ENCODE peak calls at places on chromosomes 5 and 9, in six cellular contexts. W is SK-N-SH, E is K562, I is GM12878, G is HepG2, N is H1. O is an unnamed sample.

GRCh38 chr5:72556351-72557146 is 49.3 kb upstream of the ZNF366 start:
- DNase-seq in W (no peak), I (peak; percentile 5), E (no peak), G (peak; percentile 43), N (peak; percentile 89), O (no peak)

GRCh38 chr9:131148966-131149677 is 23.7 kb downstream of the NUP214 start:
- DNase-seq in N (no peak), E (peak; percentile 81), G (no peak), W (no peak), I (no peak), O (no peak)

GRCh38 chr5:143445726-143446125 is 42.2 kb upstream of the NR3C1 start:
- DNase-seq in E (no peak), G (no peak), N (no peak), W (peak; percentile 16), I (no peak), O (no peak)

GRCh38 chr5:55850839-55851674 is at the start of gene IL31RA:
- DNase-seq in G (peak; percentile 11), I (no peak), N (no peak), W (no peak), E (no peak), O (peak; percentile 68)

GRCh38 chr5:3335301-3335700 is 260.3 kb upstream of the IRX1 start:
- DNase-seq in W (no peak), I (no peak), N (no peak), E (no peak), G (no peak), O (no peak)

GRCh38 chr5:141412853-141413539 is at the start of gene PCDHGA10:
- DNase-seq in E (peak; percentile 51), W (no peak), G (peak; percentile 15), N (peak; percentile 67), I (peak; percentile 27), O (peak; percentile 71)

GRCh38 chr5:123119334-123119986 is 30.4 kb downstream of the PRDM6 start:
- DNase-seq in G (peak; percentile 17), E (no peak), I (no peak), W (no peak), N (peak; percentile 68), O (peak; percentile 10)

GRCh38 chr5:139637438-139638089 is 10.6 kb upstream of the CXXC5 start:
- DNase-seq in E (peak; percentile 88), I (no peak), N (peak; percentile 85), W (peak; percentile 96), G (peak; percentile 78), O (no peak)

GRCh38 chr5:12245429-12245828 is 341.2 kb upstream of the CTNND2 start:
- DNase-seq in G (no peak), N (no peak), W (no peak), I (no peak), E (no peak), O (no peak)

GRCh38 chr5:142671801-142672200 is 14.1 kb downstream of the FGF1 start:
- DNase-seq in N (no peak), E (no peak), I (no peak), W (no peak), G (no peak), O (no peak)

GRCh38 chr5:86337667-86338460 is 279.9 kb upstream of the COX7C start:
- DNase-seq in G (no peak), E (no peak), I (no peak), W (no peak), N (peak; percentile 51), O (no peak)

GRCh38 chr9:135413461-135413860 is 66.1 kb upstream of the PPP1R26 start:
- DNase-seq in G (no peak), N (no peak), I (no peak), E (no peak), W (no peak), O (no peak)
- TF ChIP-seq JUND in G (no peak), N (no peak), I (no peak), E (no peak), W (no peak), O (no peak)

DNA sequence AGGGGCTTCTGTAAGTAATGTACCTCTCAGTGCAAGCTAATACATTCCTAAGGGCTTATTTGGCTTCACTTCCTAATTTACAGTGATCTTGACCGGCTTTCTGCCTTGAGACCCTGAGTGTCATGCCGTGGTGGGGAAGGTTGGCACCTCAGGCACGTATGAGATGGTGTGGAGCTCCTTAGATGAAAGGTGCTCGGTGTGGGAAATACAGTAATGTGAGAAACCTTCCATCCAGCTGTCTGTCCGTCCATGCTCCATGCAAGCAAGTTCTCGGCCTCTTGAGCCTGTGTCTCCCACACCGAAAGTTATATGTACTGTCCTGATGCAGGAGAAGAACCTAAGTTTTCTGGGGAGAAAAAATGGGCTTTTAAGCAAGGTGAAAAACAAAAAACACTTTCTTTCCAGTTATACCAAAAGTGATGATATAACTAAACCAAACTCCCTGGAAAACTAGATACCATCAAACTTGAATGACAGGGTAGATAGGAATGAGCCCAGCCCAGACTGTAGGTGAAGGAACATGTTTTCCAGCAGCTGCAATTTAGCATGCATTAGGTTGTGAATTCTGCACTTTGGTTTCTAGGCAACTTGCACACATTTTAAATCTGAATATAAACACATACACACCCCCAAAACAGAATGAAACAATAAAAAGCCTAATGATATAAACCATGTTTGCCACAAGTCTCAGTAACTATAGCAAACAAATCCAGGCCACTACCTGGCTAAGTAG is 279.6 kb downstream of the FANCC start:
- DNase-seq in I (no peak), N (no peak), E (no peak), W (no peak), G (no peak), O (no peak)
- TF ChIP-seq JUND in I (no peak), N (no peak), E (no peak), W (no peak), G (no peak), O (no peak)

GRCh38 chr5:96687812-96688453 is 25.8 kb downstream of the CAST start:
- DNase-seq in W (peak; percentile 68), N (no peak), I (no peak), E (peak; percentile 57), G (peak; percentile 49), O (peak; percentile 39)
- TF ChIP-seq JUND in W (no peak), N (no peak), I (no peak), E (no peak), G (no peak), O (no peak)

GRCh38 chr5:148998174-148998797 is 64.6 kb downstream of the SH3TC2 start:
- DNase-seq in W (peak; percentile 38), G (peak; percentile 38), I (no peak), N (no peak), E (peak; percentile 16), O (peak; percentile 63)
- TF ChIP-seq JUND in W (no peak), G (no peak), I (no peak), N (no peak), E (no peak), O (no peak)

GRCh38 chr9:96487949-96488348 is 38.0 kb downstream of the HABP4 start:
- DNase-seq in W (no peak), E (no peak), I (no peak), G (no peak), N (no peak), O (no peak)
- TF ChIP-seq JUND in W (no peak), E (peak; percentile 34), I (no peak), G (no peak), N (no peak), O (no peak)

O was measured in HCT116.